ENCODE peak calls at places on chromosomes 11 and 22, in ten cellular contexts. E, Q, J, P, G, T, M, S, Y and D are unnamed samples.

GRCh38 chr11:13229136-13229535 is 48.5 kb upstream of the BMAL1 start:
- DNase-seq in M (no peak), G (no peak), T (no peak), J (no peak), P (peak), Y (no peak), E (no peak), S (no peak), Q (no peak), D (no peak)

GRCh38 chr22:46040471-46041465 is 63.8 kb upstream of the WNT7B start:
- DNase-seq in P (no peak), J (no peak), T (no peak), Q (no peak), M (peak), G (no peak), Y (no peak), S (no peak), E (no peak), D (no peak)

GRCh38 chr11:15687342-15687741 is 572.6 kb downstream of the INSC start:
- DNase-seq in Q (no peak), Y (no peak), S (no peak), P (no peak), M (no peak), J (no peak), E (no peak), G (no peak), T (no peak), D (no peak)

GRCh38 chr11:1994121-1994520 is 3.5 kb downstream of the H19 start:
- DNase-seq in G (no peak), M (peak), Y (no peak), T (no peak), Q (no peak), J (no peak), S (no peak), E (no peak), P (no peak), D (no peak)

GRCh38 chr11:11864803-11865202 is 23.0 kb downstream of the USP47 start:
- DNase-seq in J (no peak), M (no peak), T (no peak), E (no peak), S (no peak), P (no peak), Q (no peak), Y (no peak), G (no peak), D (no peak)

GRCh38 chr11:16986434-16987204 is 27.6 kb downstream of the PLEKHA7 start:
- DNase-seq in Y (no peak), T (no peak), J (peak), S (no peak), M (no peak), E (no peak), G (no peak), P (no peak), Q (peak), D (no peak)

GRCh38 chr11:2376751-2377451 is at the start of gene CD81:
- DNase-seq in G (peak), P (peak), S (peak), E (peak), Y (no peak), T (peak), Q (peak), J (peak), M (peak), D (peak)

GRCh38 chr11:47375020-47375419 is 3.3 kb downstream of the SPI1 start:
- DNase-seq in P (no peak), S (no peak), J (no peak), Y (no peak), Q (no peak), E (no peak), G (no peak), T (no peak), M (peak), D (no peak)

GRCh38 chr11:65060913-65061408 is 2.6 kb upstream of the NAALADL1 start:
- DNase-seq in Y (no peak), S (no peak), E (no peak), M (no peak), G (peak), P (peak), T (no peak), Q (no peak), J (no peak), D (peak)

GRCh38 chr11:131077340-131077739 is 161.1 kb upstream of the SNX19 start:
- DNase-seq in Y (no peak), G (no peak), T (no peak), E (no peak), P (peak), M (no peak), J (no peak), S (no peak), Q (no peak), D (peak)

GRCh38 chr11:114343020-114343419 is 46.8 kb downstream of the NNMT start:
- DNase-seq in T (no peak), S (no peak), G (no peak), P (no peak), Y (no peak), Q (no peak), E (no peak), J (no peak), M (no peak), D (no peak)

GRCh38 chr22:23207786-23208325 is 27.5 kb downstream of the BCR start:
- DNase-seq in S (no peak), M (peak), Y (no peak), Q (no peak), E (no peak), P (no peak), T (peak), J (no peak), G (no peak), D (no peak)

GRCh38 chr11:113730887-113731726 is 25.0 kb upstream of the TMPRSS5 start:
- DNase-seq in P (peak), Y (no peak), M (no peak), G (peak), Q (no peak), T (peak), E (peak), J (no peak), S (peak), D (peak)

GRCh38 chr11:9462806-9463537 is 2.2 kb downstream of the ZNF143 start:
- DNase-seq in J (no peak), E (no peak), Q (no peak), G (peak), Y (no peak), T (no peak), P (peak), S (no peak), M (no peak), D (no peak)

GRCh38 chr22:18133452-18133851 is 16.5 kb upstream of the USP18 start:
- DNase-seq in E (no peak), G (peak), J (no peak), Q (no peak), T (no peak), M (no peak), Y (no peak), S (no peak), P (no peak), D (no peak)

GRCh38 chr11:46710821-46711269 is 8.2 kb upstream of the F2 start:
- DNase-seq in Y (no peak), T (no peak), G (peak), E (no peak), M (peak), J (no peak), Q (no peak), S (no peak), P (peak), D (peak)

GRCh38 chr11:126102436-126102894 is 39.8 kb upstream of the CDON start:
- DNase-seq in Y (no peak), G (peak), J (no peak), Q (no peak), P (peak), E (no peak), M (peak), T (no peak), S (no peak), D (no peak)